ENCODE peak calls at places on chromosomes 11 and 22, in six cellular contexts. N is kidney, D is stomach, J is neural progenitor cell, L is colonic mucosa, R is cardiac muscle cell. T is an unnamed sample. For H3K36me3, the result is how much of the 10 kb centered on the place peaks cover.

GRCh38 chr11:79437981-79438630 is 2.7 kb downstream of the TENM4 start:
- DNase-seq in N (peak), D (no peak), J (peak), L (peak), R (peak), T (peak)

GRCh38 chr22:48316876-48317250 is 1510.8 kb downstream of the BRD1 start:
- DNase-seq in N (peak), D (peak), J (no peak), L (no peak), R (no peak), T (no peak)

GRCh38 chr11:19698493-19699292 is 13.9 kb upstream of the NAV2 start:
- DNase-seq in N (no peak), D (no peak), J (no peak), L (no peak), R (peak), T (no peak)

GRCh38 chr11:26193714-26194373 is 138.1 kb upstream of the ANO3 start:
- DNase-seq in N (no peak), D (no peak), J (no peak), L (no peak), R (no peak), T (no peak)

GRCh38 chr22:38782402-38783094 is 11.4 kb downstream of the DNAL4 start:
- DNase-seq in N (no peak), D (no peak), J (peak), L (no peak), R (peak), T (peak)

GRCh38 chr11:94968334-94968958 is 4.9 kb downstream of the CWC15 start:
- DNase-seq in N (no peak), D (no peak), J (no peak), L (no peak), R (peak), T (peak)

GRCh38 chr11:71998649-71999310 is at the start of gene IL18BP:
- DNase-seq in N (peak), D (no peak), J (no peak), L (no peak), R (no peak), T (no peak)

GRCh38 chr11:126186708-126187481 is 24.6 kb downstream of the RPUSD4 start:
- DNase-seq in N (no peak), D (no peak), J (peak), L (no peak), R (no peak), T (peak)

GRCh38 chr11:57777969-57778317 is 16.3 kb downstream of the CTNND1 start:
- DNase-seq in N (no peak), D (peak), J (peak), L (peak), R (peak), T (no peak)

GRCh38 chr22:37121887-37122591 is 12.5 kb upstream of the TMPRSS6 start:
- DNase-seq in N (no peak), D (peak), J (no peak), L (peak), R (peak), T (no peak)

GRCh38 chr22:47997052-47997568 is 1234.7 kb downstream of the TBC1D22A start:
- DNase-seq in N (no peak), D (no peak), J (peak), L (no peak), R (no peak), T (no peak)

GRCh38 chr11:72079776-72080325 is 491 bp downstream of the NUMA1 start:
- DNase-seq in N (no peak), D (peak), J (no peak), L (peak), R (no peak), T (peak)

GRCh38 chr11:114259124-114259526 is 37.1 kb upstream of the NNMT start:
- DNase-seq in N (no peak), D (no peak), J (no peak), L (no peak), R (no peak), T (peak)

GRCh38 chr22:23072035-23072910 is 2.0 kb downstream of the GNAZ start:
- DNase-seq in N (peak), D (no peak), J (no peak), L (no peak), R (no peak), T (no peak)

GRCh38 chr22:23305321-23305910 is 125.1 kb downstream of the BCR start:
- DNase-seq in N (peak), D (no peak), J (no peak), L (no peak), R (peak), T (no peak)

GRCh38 chr22:35894937-35895708 is 133.5 kb downstream of the RBFOX2 start:
- DNase-seq in N (no peak), D (no peak), J (peak), L (peak), R (peak), T (no peak)

GRCh38 chr11:13772223-13773046 is 104.0 kb downstream of the FAR1 start:
- DNase-seq in N (no peak), D (no peak), J (peak), L (peak), R (peak), T (no peak)

GRCh38 chr11:78080818-78081495 is 1.3 kb upstream of the NDUFC2 start:
- DNase-seq in N (no peak), D (no peak), J (no peak), L (no peak), R (peak), T (no peak)

GRCh38 chr11:65584723-65585171 is 8.9 kb downstream of the EHBP1L1 start:
- DNase-seq in N (peak), D (no peak), J (peak), L (no peak), R (no peak), T (peak)

GRCh38 chr22:30970356-30970746 is 1.3 kb downstream of the TUG1 start:
- DNase-seq in N (no peak), D (no peak), J (no peak), L (no peak), R (no peak), T (no peak)

GRCh38 chr11:128948583-128948982 is 5.9 kb upstream of the TP53AIP1 start:
- DNase-seq in N (no peak), D (no peak), J (peak), L (no peak), R (no peak), T (peak)

GRCh38 chr11:119484741-119485605 is 62.0 kb upstream of the THY1 start:
- DNase-seq in N (no peak), D (peak), J (peak), L (no peak), R (no peak), T (peak)

GRCh38 chr11:105718641-105719040 is 108.8 kb downstream of the GRIA4 start:
- DNase-seq in N (no peak), D (no peak), J (peak), L (no peak), R (no peak), T (no peak)

GRCh38 chr11:71551711-71552110 is 3.5 kb downstream of the KRTAP5-9 start:
- DNase-seq in N (no peak), D (no peak), J (no peak), L (no peak), R (no peak), T (no peak)

GRCh38 chr11:119339581-119340334 is 925 bp downstream of the C1QTNF5 start:
- DNase-seq in N (peak), D (peak), J (peak), L (peak), R (peak), T (peak)

GRCh38 chr11:117221775-117222517 is 9.9 kb downstream of the PCSK7 start:
- DNase-seq in N (peak), D (peak), J (no peak), L (peak), R (peak), T (no peak)

GRCh38 chr11:86811637-86812321 is 11.4 kb downstream of the PRSS23 start:
- DNase-seq in N (no peak), D (peak), J (peak), L (no peak), R (peak), T (no peak)

GRCh38 chr11:8192016-8192895 is 23.4 kb upstream of the RIC3 start:
- DNase-seq in N (no peak), D (peak), J (peak), L (peak), R (peak), T (peak)

GRCh38 chr11:84532364-84532763 is 1094.8 kb downstream of the DLG2 start:
- DNase-seq in N (no peak), D (no peak), J (no peak), L (no peak), R (no peak), T (no peak)

GRCh38 chr11:73800407-73800806 is 12.7 kb downstream of the MRPL48 start:
- DNase-seq in N (no peak), D (no peak), J (no peak), L (no peak), R (no peak), T (no peak)

GRCh38 chr11:61489833-61490585 is 18.5 kb upstream of the LRRC10B start:
- DNase-seq in N (peak), D (no peak), J (peak), L (no peak), R (peak), T (peak)

GRCh38 chr11:61486004-61486615 is 22.4 kb upstream of the LRRC10B start:
- DNase-seq in N (no peak), D (no peak), J (no peak), L (no peak), R (no peak), T (peak)

GRCh38 chr11:61486779-61487178 is 21.8 kb upstream of the LRRC10B start:
- DNase-seq in N (no peak), D (no peak), J (no peak), L (no peak), R (no peak), T (no peak)

GRCh38 chr11:61487342-61488025 is 21.1 kb upstream of the LRRC10B start:
- DNase-seq in N (no peak), D (no peak), J (no peak), L (no peak), R (no peak), T (peak)

GRCh38 chr11:61488651-61489291 is 19.8 kb upstream of the LRRC10B start:
- DNase-seq in N (peak), D (peak), J (peak), L (peak), R (peak), T (peak)
- H3K4me3 ChIP-seq in N (peak), D (peak), J (no peak), L (peak), R (no peak), T (no peak)

DNA sequence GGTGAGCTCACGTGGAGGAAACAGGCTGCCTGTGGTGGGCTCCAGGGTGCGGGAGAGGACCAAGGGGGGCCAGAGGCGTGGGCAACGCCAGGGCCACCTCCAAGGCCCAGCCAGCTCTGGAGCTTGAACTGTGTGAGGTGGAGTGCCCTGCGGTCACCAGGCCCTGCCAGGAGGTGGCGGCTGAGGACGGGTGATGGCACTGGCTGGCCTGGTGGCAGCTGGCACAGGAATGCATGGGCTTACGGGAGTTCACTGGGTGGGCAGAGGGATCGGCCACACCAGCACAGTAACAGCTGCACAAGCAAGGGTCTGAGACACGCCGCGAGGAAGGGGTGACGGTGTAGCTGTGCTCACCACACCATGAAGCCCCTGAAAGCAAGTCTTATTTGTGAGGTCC is 15.8 kb downstream of the TOLLIP start:
- DNase-seq in N (peak), D (peak), J (no peak), L (no peak), R (no peak), T (no peak)
- H3K36me3 ChIP-seq in N (under half), D (under half), J (under half), L (under half), R (under half), T (under half)

GRCh38 chr22:41935015-41935908 is 8.7 kb upstream of the TNFRSF13C start:
- DNase-seq in N (no peak), D (no peak), J (no peak), L (no peak), R (no peak), T (peak)
- H3K4me3 ChIP-seq in N (no peak), D (no peak), J (no peak), L (no peak), R (no peak), T (no peak)

DNA sequence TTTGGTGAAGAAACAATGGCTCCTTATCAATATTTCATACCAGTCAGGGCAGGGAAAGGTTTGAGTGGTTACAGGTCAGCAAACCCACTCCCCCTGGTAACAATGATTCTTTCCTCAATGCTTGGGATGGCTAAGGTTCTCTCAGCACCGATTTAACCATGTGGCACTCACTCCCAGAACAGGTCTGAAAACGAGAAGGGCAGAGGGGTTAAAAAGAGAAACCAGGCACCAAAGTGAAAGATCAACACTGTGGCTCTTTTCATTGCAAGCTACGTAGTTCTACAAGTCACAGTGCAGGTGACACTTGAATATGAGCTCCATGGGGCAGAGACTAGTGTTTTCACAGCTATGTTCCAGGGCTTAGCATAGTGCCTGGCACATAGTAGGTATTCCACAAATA is 132.4 kb downstream of the PLEKHA7 start:
- DNase-seq in N (no peak), D (no peak), J (no peak), L (no peak), R (no peak), T (no peak)
- H3K36me3 ChIP-seq in N (under half), D (under half), J (under half), L (under half), R (under half), T (under half)

GRCh38 chr11:5224538-5225479 is 2.1 kb downstream of the HBB start:
- DNase-seq in N (no peak), D (no peak), J (no peak), L (no peak), R (no peak), T (no peak)
- H3K4me3 ChIP-seq in N (no peak), D (no peak), J (no peak), L (no peak), R (no peak), T (no peak)

GRCh38 chr11:108206969-108207682 is 15.3 kb downstream of the NPAT start:
- DNase-seq in N (no peak), D (no peak), J (no peak), L (no peak), R (no peak), T (no peak)
- H3K36me3 ChIP-seq in N (under half), D (under half), J (under half), L (under half), R (under half), T (under half)

DNA sequence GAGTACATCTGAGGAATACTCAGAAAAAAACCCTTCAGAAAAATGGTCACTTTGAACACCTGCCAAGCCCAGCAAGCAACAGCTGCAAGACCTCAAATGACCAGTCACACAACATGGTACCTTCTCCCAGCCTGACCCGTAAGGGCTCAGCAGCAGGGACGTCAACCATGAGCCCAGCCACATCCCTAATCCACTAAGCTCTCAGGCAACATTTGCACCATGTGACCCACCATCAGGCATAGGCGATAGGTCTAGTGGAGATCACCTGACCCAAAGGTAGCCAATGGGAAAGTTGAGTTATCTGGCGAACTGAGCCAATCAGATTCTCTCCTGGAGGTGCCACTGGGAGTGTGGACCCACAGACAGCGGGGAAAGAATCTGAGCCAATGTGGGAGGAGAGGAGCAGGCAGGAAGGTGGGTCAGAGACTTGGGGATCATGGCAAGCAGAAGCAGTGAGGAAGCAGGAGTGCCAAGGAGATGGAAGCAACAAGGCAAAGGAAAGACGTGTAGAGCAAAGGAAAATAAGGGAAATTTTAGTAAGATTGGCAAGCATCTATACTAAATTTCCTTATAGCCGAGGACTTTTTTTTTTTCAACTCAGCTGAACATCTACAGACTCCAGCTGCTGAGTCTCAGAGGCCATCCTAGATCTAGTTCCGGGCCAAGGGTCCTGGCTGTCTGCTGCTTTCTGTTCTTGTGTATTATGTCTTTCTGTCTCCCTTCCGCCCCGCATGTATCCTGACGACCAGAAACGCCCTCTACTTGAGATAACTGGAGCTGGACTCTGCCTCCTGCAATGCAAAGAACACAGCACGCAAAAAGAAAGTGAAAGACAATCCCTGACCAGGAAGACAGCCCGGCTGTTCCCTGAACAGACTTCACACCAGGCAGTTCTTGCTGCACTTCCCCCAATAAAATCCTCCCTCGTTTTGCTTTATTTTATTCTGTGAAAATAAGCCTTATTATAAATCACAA is 11.0 kb upstream of the PLAAT2 start:
- DNase-seq in N (no peak), D (peak), J (no peak), L (peak), R (peak), T (no peak)
- H3K4me3 ChIP-seq in N (peak), D (peak), J (no peak), L (peak), R (no peak), T (no peak)

GRCh38 chr22:20061481-20061861 is 18.6 kb upstream of the DGCR8 start:
- DNase-seq in N (no peak), D (no peak), J (no peak), L (no peak), R (peak), T (peak)
- H3K36me3 ChIP-seq in N (under half), D (under half), J (under half), L (under half), R (under half), T (under half)

GRCh38 chr11:44563716-44564115 is 1.7 kb upstream of the CD82 start:
- DNase-seq in N (no peak), D (no peak), J (no peak), L (no peak), R (no peak), T (no peak)

GRCh38 chr11:44564653-44565007 is 833 bp upstream of the CD82 start:
- DNase-seq in N (peak), D (peak), J (no peak), L (no peak), R (peak), T (no peak)

GRCh38 chr11:44562836-44563460 is 2.5 kb upstream of the CD82 start:
- DNase-seq in N (no peak), D (no peak), J (no peak), L (no peak), R (no peak), T (no peak)

GRCh38 chr11:44565008-44565745 is at the start of gene CD82:
- DNase-seq in N (peak), D (peak), J (peak), L (peak), R (peak), T (peak)

GRCh38 chr11:44564198-44564597 is 1.3 kb upstream of the CD82 start:
- DNase-seq in N (peak), D (peak), J (no peak), L (peak), R (no peak), T (no peak)
- H3K4me3 ChIP-seq in N (no peak), D (peak), J (no peak), L (peak), R (no peak), T (no peak)

DNA sequence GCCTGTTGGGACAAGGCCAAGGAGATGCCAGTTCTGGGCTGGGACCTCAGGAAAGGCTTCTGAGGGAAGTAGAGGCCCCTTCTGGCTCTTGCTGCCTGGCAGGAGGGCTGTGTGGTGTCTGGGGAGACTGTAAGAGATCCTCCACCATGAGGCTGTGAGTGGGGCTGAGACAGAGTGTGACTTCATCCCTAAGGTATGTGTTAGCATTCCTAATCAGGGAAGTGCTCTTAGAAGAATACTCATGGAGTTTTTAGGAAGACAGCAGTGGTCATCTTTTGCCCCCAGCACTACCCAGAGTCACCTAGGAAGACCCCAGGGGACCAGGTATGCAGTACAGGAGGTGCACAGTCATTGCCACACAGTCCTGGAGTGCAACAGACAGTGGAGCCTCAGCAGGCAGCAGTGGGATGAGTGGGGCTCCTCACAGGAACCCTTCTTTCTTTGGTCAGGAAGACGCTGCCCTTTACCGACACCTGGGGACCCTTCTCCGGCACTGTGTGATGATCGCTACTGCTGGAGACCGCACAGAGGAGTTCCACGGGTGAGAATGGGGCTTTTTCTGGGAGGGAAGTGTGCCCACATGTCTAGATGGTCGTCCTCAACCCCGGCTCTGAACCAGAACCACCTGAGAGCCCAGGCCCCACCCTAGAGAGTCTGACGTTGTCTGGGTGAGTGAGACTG is 2.8 kb downstream of the RIC8A start:
- DNase-seq in N (peak), D (peak), J (no peak), L (peak), R (peak), T (no peak)
- H3K36me3 ChIP-seq in N (under half), D (half or more), J (under half), L (under half), R (under half), T (under half)